ENCODE peak calls at places on chromosomes 2 and 18, in seven cellular contexts. T, P, J, G, C, B and H are unnamed samples.

GRCh38 chr2:47724221-47724981 is 58.5 kb upstream of the MSH6 start:
- DNase-seq in T (peak; percentile 6), P (no peak), J (no peak), G (no peak), C (peak; percentile 99), B (no peak), H (no peak)

GRCh38 chr2:238888781-238889180 is 40.9 kb downstream of the TWIST2 start:
- DNase-seq in T (no peak), P (peak; percentile 73), J (no peak), G (no peak), C (no peak), B (no peak), H (no peak)

GRCh38 chr18:35432565-35433001 is 55.4 kb upstream of the ZNF396 start:
- DNase-seq in T (no peak), P (peak; percentile 50), J (no peak), G (no peak), C (no peak), B (peak; percentile 23), H (peak; percentile 3)

GRCh38 chr2:20675701-20676352 is 8.9 kb downstream of the GDF7 start:
- DNase-seq in T (no peak), P (peak; percentile 43), J (no peak), G (no peak), C (peak; percentile 84), B (no peak), H (no peak)

GRCh38 chr2:223090081-223090480 is 38.1 kb downstream of the KCNE4 start:
- DNase-seq in T (no peak), P (no peak), J (no peak), G (no peak), C (no peak), B (no peak), H (no peak)

GRCh38 chr2:69559696-69560482 is 83.7 kb downstream of the AAK1 start:
- DNase-seq in T (peak; percentile 73), P (peak; percentile 66), J (no peak), G (no peak), C (peak; percentile 56), B (no peak), H (no peak)

GRCh38 chr2:36582556-36583350 is 15.2 kb downstream of the FEZ2 start:
- DNase-seq in T (no peak), P (no peak), J (no peak), G (no peak), C (no peak), B (no peak), H (no peak)

GRCh38 chr2:11056614-11057013 is 98.7 kb upstream of the SLC66A3 start:
- DNase-seq in T (peak; percentile 63), P (peak; percentile 86), J (no peak), G (no peak), C (no peak), B (peak; percentile 90), H (peak; percentile 52)

GRCh38 chr2:168821992-168822391 is 19.6 kb downstream of the NOSTRIN start:
- DNase-seq in T (no peak), P (no peak), J (no peak), G (no peak), C (no peak), B (no peak), H (no peak)

GRCh38 chr2:170073288-170073687 is 104.7 kb upstream of the MYO3B start:
- DNase-seq in T (peak; percentile 97), P (peak; percentile 65), J (no peak), G (no peak), C (no peak), B (peak; percentile 26), H (peak; percentile 61)

GRCh38 chr2:112491946-112492345 is 10.0 kb downstream of the TTL start:
- DNase-seq in T (no peak), P (no peak), J (no peak), G (no peak), C (no peak), B (no peak), H (no peak)

GRCh38 chr2:150909613-150910012 is 352.1 kb downstream of the RBM43 start:
- DNase-seq in T (no peak), P (no peak), J (no peak), G (no peak), C (no peak), B (no peak), H (no peak)
- TF ChIP-seq CTCF in T (no peak), P (no peak), J (peak; percentile 19), G (no peak), C (no peak), B (no peak), H (no peak)

DNA sequence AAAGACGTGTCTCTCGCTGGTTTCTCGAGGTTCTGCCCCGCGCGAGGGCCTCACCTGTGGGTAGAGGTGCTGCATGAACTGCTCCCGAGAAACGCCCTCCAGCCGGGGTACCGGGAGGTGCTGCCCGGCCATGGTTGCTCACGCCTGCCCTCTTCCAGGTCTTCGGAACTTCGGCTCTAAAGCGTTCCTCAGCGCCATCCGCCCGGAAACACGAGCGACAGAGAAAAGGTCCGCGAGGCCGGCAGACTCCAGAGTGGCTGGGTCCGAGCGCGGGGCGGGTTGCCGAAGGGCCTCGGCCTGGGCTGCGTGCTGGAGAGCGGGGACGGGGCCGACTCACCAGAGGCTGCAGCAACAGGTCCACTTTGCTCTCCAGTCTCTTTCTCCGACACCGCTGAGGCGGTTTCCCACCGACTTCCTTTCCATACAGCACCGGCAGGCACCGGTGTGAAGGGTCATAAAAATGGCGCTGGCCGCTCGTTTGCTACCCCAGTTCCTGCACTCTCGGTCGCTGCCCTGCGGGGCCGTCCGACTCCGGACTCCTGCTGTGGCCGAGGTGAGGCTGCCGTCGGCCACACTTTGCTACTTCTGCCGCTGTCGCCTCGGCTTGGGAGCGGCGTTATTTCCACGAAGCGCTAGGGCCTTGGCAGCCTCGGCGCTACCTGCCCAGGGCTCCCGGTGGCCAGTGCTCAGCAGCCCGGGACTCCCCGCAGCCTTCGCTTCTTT is at the start of the genes MAIP1 and TYW5:
- DNase-seq in T (peak; percentile 86), P (peak; percentile 92), J (peak; percentile 78), G (peak; percentile 93), C (peak; percentile 84), B (no peak), H (peak; percentile 51)
- TF ChIP-seq CTCF in T (peak; percentile 15), P (peak; percentile 14), J (no peak), G (peak; percentile 31), C (peak; percentile 36), B (peak; percentile 45), H (peak; percentile 25)

DNA sequence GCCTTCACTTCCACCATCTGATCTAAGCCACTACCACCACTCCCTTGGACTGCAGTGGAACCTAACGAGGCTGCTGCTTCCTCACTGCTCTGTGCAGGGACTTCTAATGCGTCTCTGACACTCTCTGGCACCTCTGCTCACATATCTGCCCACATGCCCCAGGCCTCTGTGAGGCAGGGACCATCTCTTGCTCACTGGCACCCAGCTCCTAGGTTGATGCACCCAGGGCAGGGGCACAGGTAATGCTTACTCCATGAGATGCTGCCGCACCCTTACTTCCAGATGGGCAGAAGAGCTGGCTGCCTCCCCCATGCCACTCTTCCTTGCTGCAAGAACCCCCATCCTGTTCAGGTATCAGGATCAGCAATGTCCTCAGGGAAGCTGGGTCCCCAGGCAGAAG is 294.0 kb upstream of the HS6ST1 start:
- DNase-seq in T (no peak), P (no peak), J (no peak), G (peak; percentile 21), C (no peak), B (no peak), H (no peak)
- TF ChIP-seq CTCF in T (no peak), P (no peak), J (no peak), G (no peak), C (no peak), B (no peak), H (no peak)

GRCh38 chr2:212863185-212863588 is 288.2 kb downstream of the IKZF2 start:
- DNase-seq in T (peak; percentile 44), P (peak; percentile 24), J (no peak), G (peak; percentile 42), C (peak; percentile 84), B (no peak), H (no peak)
- TF ChIP-seq CTCF in T (peak; percentile 48), P (peak; percentile 21), J (no peak), G (peak; percentile 38), C (peak; percentile 98), B (peak; percentile 9), H (peak; percentile 26)

GRCh38 chr2:101725515-101726192 is 28.1 kb downstream of the MAP4K4 start:
- DNase-seq in T (peak; percentile 39), P (peak; percentile 33), J (no peak), G (no peak), C (peak; percentile 45), B (no peak), H (no peak)
- TF ChIP-seq CTCF in T (peak; percentile 31), P (no peak), J (no peak), G (no peak), C (peak; percentile 76), B (no peak), H (no peak)

GRCh38 chr2:44479127-44479887 is 117.6 kb downstream of the CAMKMT start:
- DNase-seq in T (peak; percentile 92), P (peak; percentile 89), J (no peak), G (no peak), C (peak; percentile 83), B (peak; percentile 61), H (peak; percentile 65)
- TF ChIP-seq CTCF in T (no peak), P (peak; percentile 100), J (peak; percentile 80), G (peak; percentile 98), C (peak; percentile 100), B (peak; percentile 98), H (no peak)

DNA sequence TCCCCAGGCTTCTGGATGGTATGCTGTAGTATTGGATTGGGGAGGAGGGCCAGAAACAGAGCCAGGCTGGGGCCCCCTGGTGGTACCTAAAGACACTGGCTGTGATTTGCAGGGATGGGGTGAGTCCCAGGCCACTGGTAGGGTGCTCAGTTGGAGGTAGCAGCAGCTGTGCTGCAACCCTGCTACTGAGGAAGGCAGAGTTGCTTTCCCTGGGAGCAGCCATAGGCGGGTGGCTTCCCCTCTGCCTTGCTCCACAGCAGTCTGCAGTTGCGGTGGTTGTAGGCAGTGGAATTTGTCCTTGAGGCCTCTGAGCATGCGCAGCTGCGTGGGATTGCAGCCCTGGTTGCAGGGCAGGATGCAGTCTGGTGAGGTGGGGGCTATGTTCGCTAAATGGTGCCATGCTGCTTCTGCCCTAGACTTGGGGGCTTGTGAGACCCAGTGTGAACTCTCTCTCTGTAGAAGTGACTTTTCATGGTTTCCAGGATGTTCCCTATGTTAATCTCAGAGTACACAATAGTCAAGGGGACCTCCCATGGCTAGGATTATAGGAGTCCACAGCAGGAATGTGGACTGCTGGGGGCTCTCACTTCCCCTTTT is 443.5 kb downstream of the XIRP2 start:
- DNase-seq in T (no peak), P (no peak), J (no peak), G (no peak), C (no peak), B (no peak), H (no peak)
- TF ChIP-seq CTCF in T (no peak), P (no peak), J (no peak), G (no peak), C (peak; percentile 43), B (peak; percentile 8), H (no peak)

DNA sequence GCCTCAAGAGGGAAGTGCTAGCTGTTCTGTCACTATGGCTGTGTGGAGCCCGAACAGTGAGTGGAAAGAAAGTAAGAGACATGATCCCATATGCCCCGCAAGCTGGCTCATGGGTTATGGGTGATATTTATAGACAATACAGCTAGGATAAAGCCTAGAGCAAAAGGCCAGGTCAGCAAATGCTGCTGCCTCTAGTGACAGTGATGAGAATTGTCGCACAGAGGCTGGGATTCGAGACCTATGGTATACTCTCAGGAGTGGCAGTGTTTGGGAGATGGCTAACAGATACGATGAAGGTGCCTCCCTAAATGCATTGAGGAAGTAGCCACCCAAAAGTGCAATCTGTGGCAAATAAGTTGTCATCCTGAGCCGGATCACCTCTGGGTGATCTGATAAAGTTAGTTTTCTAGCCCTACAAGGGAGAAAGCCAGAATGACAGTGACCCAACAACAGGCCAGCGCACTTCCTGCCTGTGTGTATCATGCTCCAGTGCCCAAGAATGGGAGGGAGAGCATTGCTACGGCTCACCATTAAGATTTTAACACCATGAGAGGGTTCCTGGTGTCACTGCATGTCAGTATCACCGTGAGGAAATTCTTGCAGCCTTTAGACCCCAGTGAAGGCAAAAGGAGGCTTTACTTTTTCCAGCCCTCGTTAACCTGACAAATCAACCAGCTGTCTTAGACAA is 92.3 kb upstream of the TGFA start:
- DNase-seq in T (no peak), P (peak; percentile 10), J (no peak), G (no peak), C (peak; percentile 18), B (no peak), H (no peak)
- TF ChIP-seq CTCF in T (peak; percentile 25), P (no peak), J (no peak), G (no peak), C (peak; percentile 51), B (no peak), H (no peak)